ENCODE peak calls at places on chromosome 5, in eight cellular contexts. One of them, this sample, is unnamed.

GRCh38 chr5:79088507-79088906 is 18.9 kb downstream of the BHMT2 start:
- DNase-seq in Right ventricle myocardium superior: no peak
- DNase-seq in foreskin fibroblast: no peak
- DNase-seq in hypothalamus: no peak
- DNase-seq in cardiac muscle cell: no peak
- DNase-seq in SW 1271: no peak
- DNase-seq in NCI-H524: no peak
- DNase-seq in kidney glomerular epithelial cell: no peak
- DNase-seq in this sample: no peak

GRCh38 chr5:98529321-98529720 is 244.1 kb upstream of the RGMB start:
- DNase-seq in foreskin fibroblast: no peak
- DNase-seq in Right ventricle myocardium superior: no peak
- DNase-seq in kidney glomerular epithelial cell: no peak
- DNase-seq in NCI-H524: no peak
- DNase-seq in cardiac muscle cell: no peak
- DNase-seq in SW 1271: no peak
- DNase-seq in hypothalamus: no peak
- DNase-seq in this sample: no peak

GRCh38 chr5:98997000-98997399 is 68.2 kb upstream of the CHD1 start:
- DNase-seq in hypothalamus: no peak
- DNase-seq in kidney glomerular epithelial cell: no peak
- DNase-seq in foreskin fibroblast: peak; percentile 59
- DNase-seq in cardiac muscle cell: peak; percentile 65
- DNase-seq in SW 1271: no peak
- DNase-seq in NCI-H524: no peak
- DNase-seq in Right ventricle myocardium superior: no peak
- DNase-seq in this sample: peak; percentile 49

GRCh38 chr5:1001406-1002270 is 7.0 kb upstream of the NKD2 start:
- DNase-seq in NCI-H524: no peak
- DNase-seq in cardiac muscle cell: no peak
- DNase-seq in foreskin fibroblast: no peak
- DNase-seq in Right ventricle myocardium superior: no peak
- DNase-seq in kidney glomerular epithelial cell: no peak
- DNase-seq in hypothalamus: no peak
- DNase-seq in SW 1271: no peak
- DNase-seq in this sample: no peak

GRCh38 chr5:127705120-127705892 is 2.1 kb downstream of the CCDC192 start:
- DNase-seq in cardiac muscle cell: peak; percentile 92
- DNase-seq in NCI-H524: no peak
- DNase-seq in Right ventricle myocardium superior: no peak
- DNase-seq in kidney glomerular epithelial cell: peak; percentile 49
- DNase-seq in SW 1271: peak; percentile 27
- DNase-seq in foreskin fibroblast: peak; percentile 68
- DNase-seq in hypothalamus: no peak
- DNase-seq in this sample: peak; percentile 83

GRCh38 chr5:2577637-2578036 is 173.8 kb downstream of the IRX2 start:
- DNase-seq in NCI-H524: no peak
- DNase-seq in kidney glomerular epithelial cell: no peak
- DNase-seq in SW 1271: no peak
- DNase-seq in cardiac muscle cell: no peak
- DNase-seq in hypothalamus: no peak
- DNase-seq in Right ventricle myocardium superior: no peak
- DNase-seq in foreskin fibroblast: no peak
- DNase-seq in this sample: no peak

GRCh38 chr5:126508251-126508961 is 85.2 kb downstream of the GRAMD2B start:
- DNase-seq in hypothalamus: no peak
- DNase-seq in NCI-H524: no peak
- DNase-seq in kidney glomerular epithelial cell: no peak
- DNase-seq in Right ventricle myocardium superior: no peak
- DNase-seq in cardiac muscle cell: no peak
- DNase-seq in foreskin fibroblast: no peak
- DNase-seq in SW 1271: no peak
- DNase-seq in this sample: no peak

GRCh38 chr5:160548949-160549665 is 127.5 kb downstream of the PTTG1 start:
- DNase-seq in foreskin fibroblast: no peak
- DNase-seq in hypothalamus: no peak
- DNase-seq in kidney glomerular epithelial cell: peak; percentile 63
- DNase-seq in NCI-H524: no peak
- DNase-seq in SW 1271: no peak
- DNase-seq in cardiac muscle cell: peak; percentile 5
- DNase-seq in Right ventricle myocardium superior: no peak
- DNase-seq in this sample: no peak

GRCh38 chr5:28065664-28066063 is 1027.3 kb upstream of the CDH9 start:
- DNase-seq in NCI-H524: no peak
- DNase-seq in hypothalamus: no peak
- DNase-seq in cardiac muscle cell: no peak
- DNase-seq in foreskin fibroblast: no peak
- DNase-seq in kidney glomerular epithelial cell: no peak
- DNase-seq in SW 1271: no peak
- DNase-seq in Right ventricle myocardium superior: no peak
- DNase-seq in this sample: no peak

GRCh38 chr5:69308046-69308553 is 24.5 kb downstream of the CCDC125 start:
- DNase-seq in hypothalamus: no peak
- DNase-seq in foreskin fibroblast: no peak
- DNase-seq in NCI-H524: no peak
- DNase-seq in cardiac muscle cell: no peak
- DNase-seq in kidney glomerular epithelial cell: no peak
- DNase-seq in SW 1271: no peak
- DNase-seq in Right ventricle myocardium superior: no peak
- DNase-seq in this sample: no peak

GRCh38 chr5:164302533-164303235 is 797.3 kb downstream of the MAT2B start:
- DNase-seq in NCI-H524: no peak
- DNase-seq in cardiac muscle cell: peak; percentile 8
- DNase-seq in kidney glomerular epithelial cell: peak; percentile 16
- DNase-seq in Right ventricle myocardium superior: no peak
- DNase-seq in foreskin fibroblast: no peak
- DNase-seq in SW 1271: no peak
- DNase-seq in hypothalamus: no peak
- DNase-seq in this sample: no peak

GRCh38 chr5:141992349-141992963 is 20.4 kb downstream of the GNPDA1 start:
- DNase-seq in Right ventricle myocardium superior: peak; percentile 69
- DNase-seq in kidney glomerular epithelial cell: peak; percentile 58
- DNase-seq in NCI-H524: peak; percentile 55
- DNase-seq in foreskin fibroblast: peak; percentile 38
- DNase-seq in hypothalamus: peak; percentile 36
- DNase-seq in SW 1271: peak; percentile 67
- DNase-seq in cardiac muscle cell: peak; percentile 75
- DNase-seq in this sample: peak; percentile 54

GRCh38 chr5:143308726-143309125 is 94.8 kb downstream of the NR3C1 start:
- DNase-seq in cardiac muscle cell: no peak
- DNase-seq in SW 1271: no peak
- DNase-seq in Right ventricle myocardium superior: no peak
- DNase-seq in NCI-H524: no peak
- DNase-seq in hypothalamus: no peak
- DNase-seq in foreskin fibroblast: no peak
- DNase-seq in kidney glomerular epithelial cell: peak; percentile 23
- DNase-seq in this sample: no peak

GRCh38 chr5:163978897-163979296 is 473.5 kb downstream of the MAT2B start:
- DNase-seq in cardiac muscle cell: no peak
- DNase-seq in SW 1271: no peak
- DNase-seq in hypothalamus: no peak
- DNase-seq in NCI-H524: peak; percentile 38
- DNase-seq in kidney glomerular epithelial cell: no peak
- DNase-seq in foreskin fibroblast: no peak
- DNase-seq in Right ventricle myocardium superior: no peak
- DNase-seq in this sample: no peak

GRCh38 chr5:107455111-107455544 is 215.6 kb downstream of the EFNA5 start:
- DNase-seq in cardiac muscle cell: peak; percentile 38
- DNase-seq in foreskin fibroblast: peak; percentile 41
- DNase-seq in SW 1271: peak; percentile 66
- DNase-seq in Right ventricle myocardium superior: no peak
- DNase-seq in hypothalamus: no peak
- DNase-seq in kidney glomerular epithelial cell: peak; percentile 96
- DNase-seq in NCI-H524: peak; percentile 20
- DNase-seq in this sample: no peak

GRCh38 chr5:152542741-152543140 is 137.7 kb upstream of the NMUR2 start:
- DNase-seq in Right ventricle myocardium superior: no peak
- DNase-seq in NCI-H524: no peak
- DNase-seq in foreskin fibroblast: peak; percentile 1
- DNase-seq in SW 1271: no peak
- DNase-seq in hypothalamus: no peak
- DNase-seq in cardiac muscle cell: peak; percentile 27
- DNase-seq in kidney glomerular epithelial cell: peak; percentile 37
- DNase-seq in this sample: peak; percentile 7

GRCh38 chr5:28084069-28084468 is 1045.7 kb upstream of the CDH9 start:
- DNase-seq in kidney glomerular epithelial cell: no peak
- DNase-seq in hypothalamus: no peak
- DNase-seq in NCI-H524: no peak
- DNase-seq in foreskin fibroblast: no peak
- DNase-seq in Right ventricle myocardium superior: no peak
- DNase-seq in cardiac muscle cell: no peak
- DNase-seq in SW 1271: no peak
- DNase-seq in this sample: no peak